ENCODE peak calls at places on chromosomes 2 and 18, in five cellular contexts. H is T-helper 1 cell; V is activated CD4-positive, CD25-positive, alpha-beta regulatory T cell; A is CD4-positive, CD25-positive, alpha-beta regulatory T cell; F is mammary epithelial cell. D is an unnamed sample.

GRCh38 chr2:174815524-174815923 is 51.3 kb upstream of the CHRNA1 start:
- DNase-seq in H (no peak), V (no peak), A (no peak), F (no peak), D (no peak)

GRCh38 chr2:213086566-213086965 is 64.8 kb downstream of the IKZF2 start:
- DNase-seq in H (no peak), V (no peak), A (no peak), F (no peak), D (peak; percentile 19)

GRCh38 chr2:156615836-156616322 is 179.7 kb downstream of the GPD2 start:
- DNase-seq in H (no peak), V (no peak), A (no peak), F (no peak), D (no peak)

GRCh38 chr2:136572335-136572734 is 193.0 kb upstream of the THSD7B start:
- DNase-seq in H (no peak), V (no peak), A (no peak), F (no peak), D (no peak)

GRCh38 chr2:74481961-74482800 is 617 bp downstream of the CCDC142 start:
- DNase-seq in H (peak; percentile 36), V (peak; percentile 43), A (peak; percentile 43), F (peak; percentile 33), D (peak; percentile 83)

GRCh38 chr2:31909661-31910060 is 101.1 kb downstream of the MEMO1 start:
- DNase-seq in H (no peak), V (no peak), A (no peak), F (no peak), D (no peak)

GRCh38 chr18:46555724-46556123 is 101.3 kb downstream of the LOXHD1 start:
- DNase-seq in H (no peak), V (no peak), A (no peak), F (no peak), D (peak; percentile 88)

GRCh38 chr2:43453771-43454170 is 142.1 kb downstream of the THADA start:
- DNase-seq in H (no peak), V (no peak), A (no peak), F (no peak), D (no peak)

GRCh38 chr18:63283305-63283704 is 36.3 kb downstream of the BCL2 start:
- DNase-seq in H (no peak), V (no peak), A (no peak), F (no peak), D (no peak)

GRCh38 chr18:3095921-3096320 is 83.0 kb upstream of the LPIN2 start:
- DNase-seq in H (no peak), V (no peak), A (no peak), F (no peak), D (no peak)

GRCh38 chr2:200679157-200679934 is 93.5 kb downstream of the AOX1 start:
- DNase-seq in H (no peak), V (no peak), A (no peak), F (no peak), D (no peak)

GRCh38 chr18:59142274-59142673 is 2.6 kb downstream of the SEC11C start:
- DNase-seq in H (no peak), V (no peak), A (no peak), F (no peak), D (no peak)

GRCh38 chr18:77000527-77000926 is 132.1 kb downstream of the MBP start:
- DNase-seq in H (peak; percentile 44), V (peak; percentile 15), A (peak; percentile 24), F (peak; percentile 17), D (peak; percentile 88)

GRCh38 chr2:220682616-220683015 is 889.5 kb downstream of the EPHA4 start:
- DNase-seq in H (no peak), V (no peak), A (no peak), F (peak; percentile 87), D (no peak)

GRCh38 chr2:207482630-207483029 is 47.1 kb upstream of the CREB1 start:
- DNase-seq in H (no peak), V (no peak), A (no peak), F (no peak), D (no peak)

GRCh38 chr2:8418721-8419120 is 263.1 kb upstream of the ID2 start:
- DNase-seq in H (no peak), V (no peak), A (no peak), F (no peak), D (no peak)

GRCh38 chr18:63074987-63075404 is 244.6 kb downstream of the BCL2 start:
- DNase-seq in H (no peak), V (peak; percentile 41), A (peak; percentile 26), F (peak; percentile 46), D (peak; percentile 91)

GRCh38 chr2:218811382-218811781 is 20.2 kb downstream of the PRKAG3 start:
- DNase-seq in H (no peak), V (no peak), A (no peak), F (no peak), D (peak; percentile 17)

GRCh38 chr2:196801986-196802385 is 2.5 kb upstream of the GTF3C3 start:
- DNase-seq in H (no peak), V (no peak), A (no peak), F (peak; percentile 19), D (no peak)

GRCh38 chr2:186570587-186570986 is 19.3 kb upstream of the ITGAV start:
- DNase-seq in H (no peak), V (no peak), A (no peak), F (peak; percentile 90), D (no peak)

GRCh38 chr2:208999911-209000310 is 423.9 kb upstream of the MAP2 start:
- DNase-seq in H (no peak), V (no peak), A (no peak), F (no peak), D (no peak)

GRCh38 chr2:147082850-147083522 is 761.8 kb upstream of the ACVR2A start:
- DNase-seq in H (peak; percentile 30), V (peak; percentile 9), A (peak; percentile 21), F (peak; percentile 58), D (peak; percentile 11)

GRCh38 chr2:48900321-48901014 is 144.9 kb upstream of the LHCGR start:
- DNase-seq in H (no peak), V (no peak), A (no peak), F (no peak), D (no peak)

GRCh38 chr2:220033546-220033945 is 406.1 kb downstream of the SLC4A3 start:
- DNase-seq in H (no peak), V (no peak), A (no peak), F (no peak), D (no peak)

GRCh38 chr2:70748002-70748779 is 19.8 kb downstream of the ADD2 start:
- DNase-seq in H (no peak), V (no peak), A (no peak), F (no peak), D (no peak)

D was measured in H7.